ENCODE peak calls at places on chromosomes 6 and 20, in seven cellular contexts. H is T47D, Z is ovary, J is astrocyte of the cerebellum, Y is NCI-H187, E is adrenal gland, B is iris pigment epithelial cell. F is an unnamed sample.

GRCh38 chr6:165181951-165182414 is 127.4 kb downstream of the C6orf118 start:
- DNase-seq in H (no peak), Z (no peak), J (peak; percentile 35), Y (no peak), E (no peak), B (peak; percentile 40), F (no peak)

GRCh38 chr20:62485062-62485700 is 9.4 kb upstream of the GATA5 start:
- DNase-seq in H (no peak), Z (peak; percentile 57), J (no peak), Y (no peak), E (peak; percentile 69), B (peak; percentile 16), F (peak; percentile 14)

GRCh38 chr6:87832025-87832825 is 130.2 kb upstream of the AKIRIN2 start:
- DNase-seq in H (peak; percentile 5), Z (no peak), J (peak; percentile 6), Y (peak; percentile 35), E (no peak), B (peak; percentile 44), F (peak; percentile 30)

GRCh38 chr20:25324412-25324811 is 66.2 kb downstream of the ABHD12 start:
- DNase-seq in H (no peak), Z (no peak), J (no peak), Y (no peak), E (peak; percentile 62), B (no peak), F (no peak)

GRCh38 chr20:25408170-25408547 is 686 bp downstream of the GINS1 start:
- DNase-seq in H (no peak), Z (no peak), J (no peak), Y (no peak), E (no peak), B (no peak), F (no peak)

GRCh38 chr6:137931849-137932465 is 64.9 kb downstream of the TNFAIP3 start:
- DNase-seq in H (no peak), Z (no peak), J (no peak), Y (no peak), E (no peak), B (no peak), F (no peak)

GRCh38 chr6:20424679-20425078 is 23.0 kb downstream of the E2F3 start:
- DNase-seq in H (no peak), Z (no peak), J (no peak), Y (no peak), E (peak; percentile 28), B (peak; percentile 56), F (no peak)

GRCh38 chr6:133923938-133924593 is 29.0 kb upstream of the TBPL1 start:
- DNase-seq in H (peak; percentile 80), Z (peak; percentile 58), J (peak; percentile 85), Y (peak; percentile 8), E (peak; percentile 81), B (peak; percentile 75), F (peak; percentile 84)

GRCh38 chr6:30227763-30228487 is 14.7 kb upstream of the TRIM26 start:
- DNase-seq in H (no peak), Z (no peak), J (no peak), Y (no peak), E (no peak), B (no peak), F (no peak)

GRCh38 chr6:145070791-145071190 is 664.5 kb downstream of the EPM2A start:
- DNase-seq in H (no peak), Z (no peak), J (no peak), Y (no peak), E (no peak), B (peak; percentile 66), F (peak; percentile 83)

GRCh38 chr20:52083627-52084232 is 107.8 kb downstream of the ZFP64 start:
- DNase-seq in H (peak; percentile 78), Z (peak; percentile 61), J (peak; percentile 67), Y (no peak), E (peak; percentile 72), B (peak; percentile 73), F (peak; percentile 75)

GRCh38 chr6:165579151-165579550 is 83.9 kb downstream of the PDE10A start:
- DNase-seq in H (no peak), Z (no peak), J (no peak), Y (no peak), E (no peak), B (no peak), F (no peak)

GRCh38 chr20:31568041-31568731 is 36.9 kb upstream of the ID1 start:
- DNase-seq in H (no peak), Z (no peak), J (no peak), Y (no peak), E (no peak), B (peak; percentile 55), F (peak; percentile 36)

GRCh38 chr6:134424131-134424794 is 106.4 kb upstream of the SGK1 start:
- DNase-seq in H (no peak), Z (no peak), J (no peak), Y (no peak), E (no peak), B (peak; percentile 44), F (no peak)

GRCh38 chr6:43275782-43276179 is 22.3 kb upstream of the SLC22A7 start:
- DNase-seq in H (no peak), Z (no peak), J (no peak), Y (no peak), E (no peak), B (no peak), F (no peak)

GRCh38 chr20:14344746-14345145 is 7.3 kb upstream of the FLRT3 start:
- DNase-seq in H (no peak), Z (no peak), J (no peak), Y (no peak), E (no peak), B (no peak), F (no peak)

GRCh38 chr6:43221046-43221773 is 8.1 kb downstream of the DNPH1 start:
- DNase-seq in H (no peak), Z (no peak), J (no peak), Y (no peak), E (no peak), B (no peak), F (no peak)

GRCh38 chr6:169791721-169792131 is 40.3 kb downstream of the ERMARD start:
- DNase-seq in H (no peak), Z (no peak), J (no peak), Y (no peak), E (peak; percentile 12), B (no peak), F (no peak)

GRCh38 chr6:87745966-87746721 is 44.1 kb upstream of the AKIRIN2 start:
- DNase-seq in H (no peak), Z (no peak), J (no peak), Y (no peak), E (no peak), B (no peak), F (no peak)

GRCh38 chr20:29086938-29087337 is 2170.5 kb upstream of the DEFB115 start:
- DNase-seq in H (no peak), Z (no peak), J (no peak), Y (no peak), E (no peak), B (no peak), F (no peak)

GRCh38 chr6:157022022-157022740 is 245.0 kb downstream of the ARID1B start:
- DNase-seq in H (peak; percentile 87), Z (peak; percentile 93), J (peak; percentile 81), Y (peak; percentile 67), E (peak; percentile 93), B (peak; percentile 93), F (peak; percentile 90)

GRCh38 chr6:125781307-125781868 is 9.4 kb upstream of the NCOA7 start:
- DNase-seq in H (no peak), Z (no peak), J (no peak), Y (no peak), E (peak; percentile 54), B (peak; percentile 43), F (peak; percentile 47)

GRCh38 chr6:133203344-133203697 is 37.8 kb upstream of the EYA4 start:
- DNase-seq in H (no peak), Z (no peak), J (no peak), Y (no peak), E (no peak), B (no peak), F (no peak)

GRCh38 chr6:154219250-154219649 is 137.4 kb downstream of the IPCEF1 start:
- DNase-seq in H (no peak), Z (no peak), J (no peak), Y (no peak), E (no peak), B (no peak), F (no peak)

GRCh38 chr6:169624785-169625184 is 77.0 kb downstream of the WDR27 start:
- DNase-seq in H (no peak), Z (no peak), J (no peak), Y (no peak), E (no peak), B (no peak), F (no peak)

GRCh38 chr6:127547215-127547614 is 28.1 kb upstream of the MTCL3 start:
- DNase-seq in H (peak; percentile 21), Z (no peak), J (no peak), Y (no peak), E (no peak), B (peak; percentile 16), F (no peak)

GRCh38 chr20:1874534-1875168 is 20.6 kb upstream of the SIRPA start:
- DNase-seq in H (no peak), Z (no peak), J (no peak), Y (no peak), E (no peak), B (no peak), F (peak; percentile 29)

GRCh38 chr20:19416627-19417026 is 204.2 kb downstream of the SLC24A3 start:
- DNase-seq in H (no peak), Z (no peak), J (no peak), Y (no peak), E (no peak), B (no peak), F (no peak)

GRCh38 chr20:4014031-4014474 is 1.3 kb downstream of the RNF24 start:
- DNase-seq in H (peak; percentile 90), Z (no peak), J (peak; percentile 75), Y (peak; percentile 60), E (peak; percentile 64), B (peak; percentile 87), F (peak; percentile 85)

GRCh38 chr6:123214433-123214832 is 218.4 kb downstream of the CLVS2 start:
- DNase-seq in H (no peak), Z (no peak), J (no peak), Y (no peak), E (no peak), B (no peak), F (no peak)

GRCh38 chr20:48784273-48784641 is 43.5 kb downstream of the PREX1 start:
- DNase-seq in H (no peak), Z (no peak), J (no peak), Y (no peak), E (no peak), B (no peak), F (no peak)

GRCh38 chr6:169902070-169902469 is 150.6 kb downstream of the ERMARD start:
- DNase-seq in H (no peak), Z (no peak), J (no peak), Y (no peak), E (no peak), B (no peak), F (no peak)

GRCh38 chr6:168562576-168563151 is 121.7 kb downstream of the SMOC2 start:
- DNase-seq in H (no peak), Z (no peak), J (no peak), Y (no peak), E (no peak), B (no peak), F (no peak)

GRCh38 chr6:54245265-54245664 is 63.0 kb upstream of the TINAG start:
- DNase-seq in H (no peak), Z (no peak), J (no peak), Y (no peak), E (no peak), B (no peak), F (no peak)

F was measured in IMR-90.